ENCODE peak calls at places on chromosomes 4 and X, in six cellular contexts. J, K, F, Q, W and A are unnamed samples.

GRCh38 chr4:170005472-170005871 is 20.7 kb downstream of the MFAP3L start:
- DNase-seq in K (no peak), J (no peak), F (no peak), Q (no peak), W (no peak), A (no peak)

GRCh38 chr4:142960867-142961644 is 115.0 kb upstream of the INPP4B start:
- DNase-seq in Q (no peak), K (no peak), W (no peak), J (no peak), F (no peak), A (no peak)

GRCh38 chr4:24775750-24776149 is 19.6 kb upstream of the SOD3 start:
- DNase-seq in W (no peak), K (no peak), F (no peak), J (no peak), Q (no peak), A (no peak)

GRCh38 chrX:63784346-63784901 is 590 bp downstream of the ARHGEF9 start:
- DNase-seq in J (no peak), Q (no peak), K (no peak), F (peak), W (no peak), A (no peak)

GRCh38 chr4:155544547-155544946 is 122.1 kb upstream of the GUCY1A1 start:
- DNase-seq in Q (no peak), K (no peak), J (no peak), W (no peak), F (no peak), A (no peak)

GRCh38 chrX:39576081-39576701 is 521.6 kb downstream of the BCOR start:
- DNase-seq in W (no peak), F (no peak), K (no peak), Q (no peak), J (no peak), A (peak)

GRCh38 chr4:7652451-7652871 is 217.7 kb upstream of the PSAPL1 start:
- DNase-seq in W (no peak), Q (no peak), F (no peak), K (no peak), J (no peak), A (no peak)

GRCh38 chr4:164888096-164888495 is 11.1 kb downstream of the APELA start:
- DNase-seq in Q (no peak), F (no peak), K (no peak), W (no peak), J (no peak), A (peak)

GRCh38 chr4:111045992-111046391 is 423.1 kb upstream of the PITX2 start:
- DNase-seq in F (no peak), Q (no peak), W (no peak), K (no peak), J (no peak), A (no peak)

GRCh38 chr4:151324449-151325319 is 721 bp downstream of the SH3D19 start:
- DNase-seq in J (no peak), F (peak), W (peak), Q (peak), K (no peak), A (peak)

GRCh38 chrX:94576367-94577004 is 902.5 kb downstream of the FAM133A start:
- DNase-seq in J (no peak), F (no peak), Q (no peak), W (no peak), K (no peak), A (peak)

GRCh38 chrX:78886550-78886949 is 58.6 kb upstream of the P2RY10 start:
- DNase-seq in Q (peak), W (no peak), J (no peak), K (no peak), F (no peak), A (no peak)

GRCh38 chrX:49166914-49167739 is 4.6 kb downstream of the MAGIX start:
- DNase-seq in W (peak), Q (peak), K (peak), F (no peak), J (peak), A (peak)

GRCh38 chrX:78321809-78322208 is 5.6 kb downstream of the CYSLTR1 start:
- DNase-seq in J (peak), Q (no peak), K (peak), F (no peak), W (no peak), A (no peak)

GRCh38 chr4:78057600-78058560 is 757 bp downstream of the FRAS1 start:
- DNase-seq in W (no peak), F (peak), Q (peak), K (peak), J (no peak), A (peak)

GRCh38 chrX:110992611-110993010 is 103.4 kb upstream of the PAK3 start:
- DNase-seq in F (peak), Q (peak), J (peak), W (no peak), K (peak), A (peak)